ENCODE peak calls at places on chromosomes 4 and X, in ten cellular contexts. O, B, D, Z, R, X, E, T, C and I are unnamed samples.

GRCh38 chr4:102684605-102685052 is 76.1 kb downstream of the MANBA start:
- DNase-seq in B (no peak), R (peak), Z (no peak), X (peak), C (no peak), E (no peak), T (no peak), D (peak), O (peak), I (no peak)

GRCh38 chrX:32153586-32153985 is 1057.8 kb downstream of the DMD start:
- DNase-seq in D (no peak), C (no peak), Z (no peak), X (no peak), T (no peak), B (no peak), R (no peak), E (no peak), O (no peak), I (no peak)

GRCh38 chrX:38505583-38505982 is 55.8 kb upstream of the TSPAN7 start:
- DNase-seq in E (no peak), R (no peak), Z (no peak), B (no peak), C (no peak), T (no peak), X (no peak), O (no peak), D (no peak), I (no peak)

GRCh38 chr4:101306764-101307615 is 40.3 kb downstream of the PPP3CA start:
- DNase-seq in C (no peak), Z (no peak), T (no peak), E (no peak), X (no peak), R (no peak), O (no peak), D (no peak), B (no peak), I (no peak)

GRCh38 chr4:158970786-158971185 is 132.1 kb upstream of the RAPGEF2 start:
- DNase-seq in X (no peak), O (no peak), T (no peak), Z (no peak), E (no peak), C (no peak), B (no peak), D (no peak), R (no peak), I (no peak)

GRCh38 chr4:3369781-3370660 is 71.7 kb upstream of the HGFAC start:
- DNase-seq in B (peak), C (peak), Z (no peak), T (no peak), X (no peak), R (no peak), O (no peak), E (no peak), D (peak), I (peak)

GRCh38 chr4:53192496-53192895 is 173.4 kb downstream of the SCFD2 start:
- DNase-seq in B (no peak), X (no peak), C (no peak), Z (no peak), O (no peak), R (no peak), T (no peak), D (no peak), E (no peak), I (no peak)

GRCh38 chr4:123411976-123412589 is 15.5 kb downstream of the SPRY1 start:
- DNase-seq in O (no peak), T (no peak), X (no peak), B (no peak), E (no peak), D (no peak), Z (no peak), R (no peak), C (no peak), I (no peak)

GRCh38 chr4:77006753-77007355 is 57.3 kb downstream of the SEPTIN11 start:
- DNase-seq in R (no peak), D (no peak), B (no peak), O (no peak), X (no peak), E (no peak), T (no peak), Z (no peak), C (no peak), I (no peak)

GRCh38 chrX:129577473-129577872 is 37.4 kb downstream of the OCRL start:
- DNase-seq in D (peak), Z (no peak), E (no peak), R (peak), C (no peak), B (no peak), X (peak), T (no peak), O (no peak), I (no peak)

GRCh38 chr4:150381671-150382427 is 200.1 kb upstream of the MAB21L2 start:
- DNase-seq in C (no peak), T (no peak), R (no peak), O (no peak), Z (no peak), E (no peak), X (no peak), D (peak), B (no peak), I (no peak)

GRCh38 chr4:148315049-148315448 is 127.2 kb downstream of the NR3C2 start:
- DNase-seq in E (no peak), R (peak), O (no peak), C (no peak), D (peak), X (peak), B (no peak), Z (no peak), T (no peak), I (no peak)

GRCh38 chr4:80568891-80569290 is 233.4 kb downstream of the CFAP299 start:
- DNase-seq in E (no peak), X (no peak), Z (no peak), D (no peak), R (no peak), O (no peak), C (no peak), B (no peak), T (no peak), I (no peak)

GRCh38 chrX:47191331-47191730 is 2.3 kb upstream of the UBA1 start:
- DNase-seq in D (no peak), X (no peak), Z (peak), C (peak), E (peak), R (peak), O (peak), B (peak), T (peak), I (peak)

GRCh38 chr4:47668810-47669408 is 169.0 kb downstream of the CORIN start:
- DNase-seq in R (peak), X (peak), O (no peak), B (peak), Z (no peak), C (peak), T (no peak), E (no peak), D (peak), I (peak)

GRCh38 chr4:25776795-25777194 is 86.0 kb downstream of the SEL1L3 start:
- DNase-seq in C (no peak), O (no peak), X (no peak), T (no peak), R (no peak), Z (no peak), B (no peak), D (no peak), E (no peak), I (no peak)

GRCh38 chr4:168183717-168184571 is 91.6 kb downstream of the ANXA10 start:
- DNase-seq in T (no peak), D (peak), B (peak), X (peak), R (no peak), O (peak), Z (no peak), C (peak), E (no peak), I (peak)

GRCh38 chr4:6324461-6324998 is 54.9 kb downstream of the WFS1 start:
- DNase-seq in O (no peak), B (no peak), Z (no peak), X (no peak), D (no peak), R (no peak), E (no peak), T (no peak), C (no peak), I (no peak)

GRCh38 chr4:76011700-76012387 is 4.5 kb upstream of the CXCL9 start:
- DNase-seq in X (no peak), Z (no peak), D (peak), C (no peak), B (no peak), T (no peak), R (no peak), E (no peak), O (no peak), I (no peak)

GRCh38 chrX:53616921-53617320 is 69.6 kb downstream of the HUWE1 start:
- DNase-seq in D (no peak), X (no peak), B (no peak), O (no peak), E (no peak), C (no peak), R (no peak), Z (no peak), T (no peak), I (no peak)

GRCh38 chrX:106323357-106323756 is 155.3 kb downstream of the PWWP3B start:
- DNase-seq in D (no peak), C (no peak), Z (no peak), R (no peak), B (no peak), E (no peak), T (no peak), X (no peak), O (no peak), I (no peak)

GRCh38 chrX:111445485-111445884 is 33.5 kb upstream of the DCX start:
- DNase-seq in Z (no peak), D (peak), O (no peak), T (no peak), B (peak), E (no peak), X (peak), R (peak), C (peak), I (peak)

GRCh38 chrX:66110112-66110511 is 53.9 kb upstream of the HEPH start:
- DNase-seq in Z (no peak), O (peak), R (peak), C (no peak), X (peak), D (peak), E (no peak), T (peak), B (peak), I (peak)

GRCh38 chr4:156771171-156771837 is 200.3 kb downstream of the PDGFC start:
- DNase-seq in B (no peak), Z (no peak), R (peak), O (no peak), E (no peak), C (no peak), D (peak), X (peak), T (no peak), I (no peak)

GRCh38 chrX:53476371-53476770 is 42.2 kb upstream of the HSD17B10 start:
- DNase-seq in O (no peak), B (no peak), C (no peak), E (no peak), T (no peak), D (peak), X (no peak), Z (no peak), R (no peak), I (no peak)

GRCh38 chr4:24070117-24070516 is 180.3 kb upstream of the PPARGC1A start:
- DNase-seq in E (no peak), O (no peak), T (no peak), X (peak), C (no peak), Z (no peak), D (peak), B (no peak), R (peak), I (no peak)

GRCh38 chr4:36363024-36363423 is 81.6 kb downstream of the DTHD1 start:
- DNase-seq in R (peak), O (no peak), B (no peak), D (no peak), X (no peak), C (no peak), T (no peak), Z (no peak), E (no peak), I (no peak)

GRCh38 chr4:147581601-147582350 is 35.4 kb upstream of the TMEM184C start:
- DNase-seq in E (no peak), O (no peak), B (no peak), T (no peak), C (no peak), Z (no peak), D (peak), X (no peak), R (no peak), I (no peak)